ENCODE peak calls at places on chromosomes 11 and 22, in four cellular contexts. X is lower lobe of right lung; H is hepatocyte; M is effector memory CD4-positive, alpha-beta T cell. D is an unnamed sample. For H3K27me3 and H3K36me3, the result is how much of the 10 kb centered on the place peaks cover.

GRCh38 chr11:70876685-70877084 is 375.7 kb downstream of the SHANK2 start:
- DNase-seq in X (no peak), H (no peak), M (no peak), D (no peak)

GRCh38 chr11:7019500-7020182 is 505 bp downstream of the ZNF214 start:
- DNase-seq in H (peak), X (peak), M (no peak), D (no peak)

GRCh38 chr22:20509344-20510047 is 2.1 kb downstream of the MED15 start:
- DNase-seq in H (peak), X (peak), M (peak), D (no peak)

GRCh38 chr11:94740083-94740974 is 27.8 kb upstream of the AMOTL1 start:
- DNase-seq in H (peak), X (peak), M (no peak), D (no peak)

GRCh38 chr11:134398644-134399292 is 13.3 kb downstream of the B3GAT1 start:
- DNase-seq in X (no peak), M (no peak), H (no peak), D (no peak)

GRCh38 chr22:27991586-27992293 is 72.7 kb upstream of the PITPNB start:
- DNase-seq in H (no peak), M (no peak), X (peak), D (no peak)

GRCh38 chr11:66950113-66950535 is 8.1 kb downstream of the PC start:
- DNase-seq in M (no peak), X (no peak), H (peak), D (no peak)

GRCh38 chr11:20601221-20601914 is 2.0 kb downstream of the SLC6A5 start:
- DNase-seq in M (no peak), X (no peak), H (no peak), D (no peak)

GRCh38 chr11:19259487-19260345 is 19.0 kb upstream of the E2F8 start:
- DNase-seq in M (peak), X (peak), H (peak), D (peak)

GRCh38 chr11:42338056-42338455 is 878.6 kb upstream of the LRRC4C start:
- DNase-seq in M (no peak), X (no peak), H (no peak), D (no peak)

GRCh38 chr11:112368402-112368801 is 107.7 kb upstream of the PLET1 start:
- DNase-seq in M (no peak), X (no peak), H (peak), D (no peak)

GRCh38 chr22:30206964-30207363 is 39.6 kb downstream of the LIF start:
- DNase-seq in X (no peak), H (peak), M (no peak), D (no peak)

GRCh38 chr22:31871475-31871874 is 72.9 kb upstream of the YWHAH start:
- DNase-seq in X (no peak), M (no peak), H (no peak), D (no peak)

GRCh38 chr11:78221396-78222315 is 32.9 kb downstream of the USP35 start:
- DNase-seq in H (no peak), X (no peak), M (no peak), D (peak)

GRCh38 chr22:42074153-42074750 is at the start of gene PHETA2:
- DNase-seq in H (peak), X (peak), M (no peak), D (peak)

GRCh38 chr11:2940166-2940929 is 11.1 kb upstream of the PHLDA2 start:
- DNase-seq in X (peak), M (no peak), H (no peak), D (peak)

GRCh38 chr11:73078631-73079030 is 63.5 kb downstream of the FCHSD2 start:
- DNase-seq in M (no peak), X (no peak), H (no peak), D (no peak)

GRCh38 chr11:77752518-77752917 is 68.0 kb downstream of the RSF1 start:
- DNase-seq in X (no peak), H (peak), M (no peak), D (no peak)

GRCh38 chr22:28027453-28028448 is 108.7 kb upstream of the PITPNB start:
- DNase-seq in X (no peak), H (no peak), M (no peak), D (no peak)

GRCh38 chr22:23054531-23055257 is 15.6 kb upstream of the GNAZ start:
- DNase-seq in M (no peak), X (no peak), H (peak), D (no peak)

GRCh38 chr11:11163256-11163655 is 189.8 kb downstream of the CSNK2A3 start:
- DNase-seq in X (no peak), M (no peak), H (no peak), D (no peak)

GRCh38 chr11:88016392-88017020 is 158.7 kb downstream of the RAB38 start:
- DNase-seq in H (peak), X (no peak), M (peak), D (no peak)

GRCh38 chr22:30079952-30080533 is at the start of gene HORMAD2:
- DNase-seq in H (peak), M (no peak), X (peak), D (no peak)

GRCh38 chr11:118128821-118129474 is 23.7 kb downstream of the SCN4B start:
- DNase-seq in H (no peak), M (no peak), X (no peak), D (no peak)

GRCh38 chr11:45654242-45654641 is 11.2 kb downstream of the CHST1 start:
- DNase-seq in H (no peak), X (peak), M (no peak), D (peak)

GRCh38 chr22:50435701-50436115 is 39.1 kb downstream of the SBF1 start:
- DNase-seq in X (no peak), H (no peak), M (no peak), D (no peak)

DNA sequence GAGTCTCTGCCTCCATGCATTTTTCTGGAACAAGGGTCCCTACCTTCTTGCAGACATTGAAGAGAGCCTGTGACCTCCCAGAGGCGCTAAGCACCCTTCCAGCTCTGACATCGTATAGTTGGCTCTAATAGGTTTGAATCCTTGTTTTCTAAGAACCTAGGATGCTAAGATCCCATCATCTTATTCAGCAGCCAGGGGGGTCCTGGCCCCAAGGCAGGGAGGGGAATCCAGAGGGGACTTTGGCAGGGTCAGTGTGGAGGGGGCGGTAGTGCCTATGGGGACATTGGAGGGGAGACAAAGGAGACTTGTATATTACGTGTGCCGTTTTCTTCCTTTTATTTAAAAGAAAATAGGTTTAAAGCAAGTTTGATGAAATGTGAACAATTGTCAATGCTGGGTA is 3.4 kb upstream of the LRRC10B start:
- DNase-seq in X (no peak), H (no peak), M (no peak), D (no peak)
- H3K27me3 ChIP-seq in X (under half), H (under half), M (under half), D (under half)

GRCh38 chr11:108307751-108308150 is 84.9 kb downstream of the ATM start:
- DNase-seq in M (no peak), H (no peak), X (no peak), D (no peak)
- H3K36me3 ChIP-seq in M (half or more), H (under half), X (half or more), D (half or more)

GRCh38 chr11:86115542-86116385 is 46.9 kb upstream of the PICALM start:
- DNase-seq in M (no peak), X (no peak), H (no peak), D (no peak)
- H3K4me3 ChIP-seq in M (no peak), X (no peak), H (no peak), D (no peak)

GRCh38 chr11:79439893-79440450 is 858 bp downstream of the TENM4 start:
- DNase-seq in X (peak), H (peak), M (no peak), D (no peak)
- H3K27me3 ChIP-seq in X (half or more), H (under half), M (under half), D (under half)

GRCh38 chr22:40120783-40121182 is 56.9 kb upstream of the TNRC6B start:
- DNase-seq in H (no peak), M (no peak), X (no peak), D (no peak)

GRCh38 chr22:40121463-40121862 is 56.3 kb upstream of the TNRC6B start:
- DNase-seq in M (no peak), X (no peak), H (no peak), D (no peak)

GRCh38 chr22:40118979-40119378 is 58.7 kb upstream of the TNRC6B start:
- DNase-seq in M (no peak), X (no peak), H (no peak), D (no peak)

GRCh38 chr22:40123387-40123786 is 54.3 kb upstream of the TNRC6B start:
- DNase-seq in M (no peak), X (no peak), H (no peak), D (no peak)

GRCh38 chr22:40122792-40123191 is 54.9 kb upstream of the TNRC6B start:
- DNase-seq in H (no peak), X (no peak), M (no peak), D (no peak)
- H3K36me3 ChIP-seq in H (under half), X (under half), M (under half), D (under half)

GRCh38 chr11:63573881-63574855 is 11.0 kb upstream of the PLAAT2 start:
- DNase-seq in M (no peak), X (no peak), H (peak), D (peak)
- H3K4me3 ChIP-seq in M (peak), X (peak), H (no peak), D (peak)

GRCh38 chr22:25835348-25835747 is 93.4 kb downstream of the MYO18B start:
- DNase-seq in X (no peak), M (no peak), H (no peak), D (no peak)
- H3K27me3 ChIP-seq in X (under half), M (under half), H (under half), D (under half)

DNA sequence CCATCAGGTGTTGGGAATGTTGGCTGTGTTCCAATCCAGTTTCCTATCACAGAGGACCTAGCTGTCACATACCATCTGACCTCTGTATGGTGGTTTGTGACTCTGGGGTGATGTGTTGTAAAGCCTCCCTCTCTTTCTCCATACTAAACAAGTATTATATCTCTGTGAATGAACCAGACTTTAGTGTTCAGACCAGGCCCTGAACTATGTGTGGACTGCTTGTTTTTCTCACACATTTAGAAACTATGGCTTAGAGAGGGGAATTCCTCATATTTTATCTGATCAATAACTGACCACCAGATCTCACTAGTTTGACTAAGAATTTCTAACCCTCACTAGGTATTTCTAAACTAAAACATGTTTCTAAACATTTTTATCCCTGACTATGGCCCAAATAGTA is 17.5 kb downstream of the NCR3LG1 start:
- DNase-seq in M (no peak), H (no peak), X (no peak), D (no peak)
- H3K36me3 ChIP-seq in M (under half), H (under half), X (under half), D (under half)

GRCh38 chr22:40728731-40729189 is 49.5 kb downstream of the MCHR1 start:
- DNase-seq in M (peak), H (peak), X (peak), D (peak)
- H3K4me3 ChIP-seq in M (no peak), H (no peak), X (no peak), D (no peak)